ENCODE peak calls at places on chromosome 22, in seven cellular contexts. M, Y, H, F, G, K and E are unnamed samples.

GRCh38 chr22:50299724-50300619 is 7.5 kb downstream of the PLXNB2 start:
- DNase-seq in Y (peak; percentile 75), F (no peak), K (no peak), H (no peak), M (no peak), G (no peak), E (no peak)

GRCh38 chr22:31912402-31912733 is 32.0 kb upstream of the YWHAH start:
- DNase-seq in M (no peak), Y (no peak), F (no peak), K (no peak), G (no peak), H (no peak), E (peak; percentile 12)

GRCh38 chr22:22156716-22157499 is 87.7 kb upstream of the VPREB1 start:
- DNase-seq in G (no peak), M (peak; percentile 30), Y (peak; percentile 60), K (no peak), F (peak; percentile 81), H (peak; percentile 44), E (peak; percentile 77)

GRCh38 chr22:49290286-49290685 is 537.4 kb downstream of the BRD1 start:
- DNase-seq in M (no peak), Y (no peak), G (no peak), F (no peak), K (no peak), H (no peak), E (no peak)

GRCh38 chr22:36580846-36581245 is 51.9 kb upstream of the EIF3D start:
- DNase-seq in H (no peak), M (no peak), F (no peak), Y (no peak), K (no peak), G (no peak), E (no peak)

GRCh38 chr22:37822079-37822833 is 926 bp upstream of the GALR3 start:
- DNase-seq in G (no peak), K (no peak), H (no peak), Y (peak; percentile 20), M (no peak), F (no peak), E (no peak)

GRCh38 chr22:35539910-35540599 is 576 bp upstream of the RASD2 start:
- DNase-seq in H (peak; percentile 59), K (peak; percentile 79), G (peak; percentile 73), Y (peak; percentile 88), M (peak; percentile 59), F (peak; percentile 51), E (peak; percentile 63)

GRCh38 chr22:43101306-43101705 is 9.2 kb upstream of the BIK start:
- DNase-seq in Y (no peak), K (no peak), H (peak; percentile 75), F (no peak), G (peak; percentile 59), M (no peak), E (no peak)

GRCh38 chr22:29704528-29705285 is 15.1 kb upstream of the CABP7 start:
- DNase-seq in M (no peak), H (no peak), K (no peak), G (no peak), Y (no peak), F (peak; percentile 20), E (no peak)

GRCh38 chr22:17120281-17120680 is 879 bp downstream of the TMEM121B start:
- DNase-seq in F (peak; percentile 68), K (peak; percentile 78), G (peak; percentile 72), Y (peak; percentile 95), H (peak; percentile 68), M (peak; percentile 85), E (peak; percentile 13)

GRCh38 chr22:19321757-19322156 is 30.2 kb upstream of the CLTCL1 start:
- DNase-seq in F (no peak), G (no peak), M (no peak), H (no peak), Y (no peak), K (no peak), E (no peak)

GRCh38 chr22:42233879-42234278 is 36.6 kb downstream of the TCF20 start:
- DNase-seq in F (no peak), G (no peak), M (no peak), K (no peak), H (no peak), Y (no peak), E (no peak)

GRCh38 chr22:29627196-29627535 is 23.7 kb downstream of the NF2 start:
- DNase-seq in H (no peak), M (no peak), F (no peak), Y (no peak), G (no peak), K (no peak), E (no peak)

GRCh38 chr22:36775589-36775965 is 342 bp downstream of the IFT27 start:
- DNase-seq in Y (peak; percentile 53), M (no peak), G (peak; percentile 55), K (no peak), F (peak; percentile 13), H (peak; percentile 40), E (peak; percentile 12)

GRCh38 chr22:32265882-32266767 is 11.0 kb upstream of the SLC5A4 start:
- DNase-seq in F (peak; percentile 73), M (peak; percentile 11), Y (peak; percentile 74), G (peak; percentile 69), K (no peak), H (peak; percentile 77), E (peak; percentile 87)

GRCh38 chr22:39496131-39496838 is 5.8 kb upstream of the MIEF1 start:
- DNase-seq in K (peak; percentile 85), M (no peak), F (peak; percentile 60), Y (peak; percentile 76), H (peak; percentile 77), G (peak; percentile 84), E (peak; percentile 86)

GRCh38 chr22:26134654-26135330 is 34.5 kb upstream of the SEZ6L start:
- DNase-seq in M (no peak), H (no peak), K (no peak), F (no peak), Y (no peak), G (no peak), E (peak; percentile 21)

GRCh38 chr22:38148252-38148651 is 33.4 kb downstream of the PLA2G6 start:
- DNase-seq in M (no peak), G (no peak), H (no peak), Y (no peak), F (peak; percentile 37), K (peak; percentile 23), E (peak; percentile 22)

GRCh38 chr22:19576460-19577421 is 52.5 kb upstream of the CLDN5 start:
- DNase-seq in M (no peak), F (peak; percentile 46), G (peak; percentile 55), K (no peak), H (peak; percentile 33), Y (peak; percentile 28), E (peak; percentile 22)

GRCh38 chr22:39527481-39527961 is 5.0 kb downstream of the RPS19BP1 start:
- DNase-seq in K (no peak), H (no peak), F (no peak), M (no peak), Y (no peak), G (no peak), E (no peak)

GRCh38 chr22:23233084-23233501 is 52.8 kb downstream of the BCR start:
- DNase-seq in Y (no peak), F (no peak), K (no peak), M (no peak), G (peak; percentile 83), H (peak; percentile 58), E (no peak)

GRCh38 chr22:23858484-23858815 is 775 bp downstream of the SLC2A11 start:
- DNase-seq in Y (no peak), H (no peak), G (no peak), M (no peak), F (no peak), K (no peak), E (no peak)

GRCh38 chr22:17969732-17970131 is 54.6 kb downstream of the MICAL3 start:
- DNase-seq in G (peak; percentile 68), K (no peak), M (no peak), H (peak; percentile 52), Y (no peak), F (no peak), E (no peak)